ENCODE peak calls at places on chromosomes 7 and 10, in eight cellular contexts. M is NCI-H345, Q is hepatocyte, Y is T-cell, C is SHP77, R is ELF-1, H is ACHN, S is NCI-H446. J is an unnamed sample.

GRCh38 chr7:27162930-27163775 is 2.2 kb downstream of the HOXA9 start:
- DNase-seq in C (no peak), M (no peak), Q (no peak), S (no peak), H (peak), R (no peak), Y (no peak), J (no peak)

GRCh38 chr7:26186364-26187311 is 13.9 kb downstream of the HNRNPA2B1 start:
- DNase-seq in Q (no peak), Y (no peak), S (no peak), C (no peak), M (no peak), R (no peak), H (no peak), J (no peak)

GRCh38 chr7:54342458-54342857 is 199.7 kb upstream of the VSTM2A start:
- DNase-seq in H (no peak), Q (no peak), R (no peak), S (no peak), Y (no peak), C (no peak), M (no peak), J (no peak)

GRCh38 chr7:112283382-112283910 is 77.0 kb downstream of the ZNF277 start:
- DNase-seq in Y (no peak), M (no peak), H (no peak), R (no peak), S (no peak), C (no peak), Q (no peak), J (no peak)

GRCh38 chr7:22700559-22701002 is 26.4 kb upstream of the IL6 start:
- DNase-seq in R (no peak), Y (no peak), H (no peak), S (no peak), C (no peak), Q (no peak), M (no peak), J (no peak)

GRCh38 chr7:19369182-19369581 is 224.0 kb upstream of the FERD3L start:
- DNase-seq in C (no peak), H (no peak), R (no peak), M (no peak), Q (no peak), S (no peak), Y (no peak), J (no peak)

GRCh38 chr10:131981429-131982184 is at the start of gene BNIP3:
- DNase-seq in Q (peak), H (peak), R (peak), S (peak), Y (peak), M (peak), C (peak), J (peak)

GRCh38 chr7:4151926-4152549 is 530.1 kb upstream of the FOXK1 start:
- DNase-seq in H (no peak), M (no peak), Q (no peak), Y (no peak), S (no peak), C (no peak), R (no peak), J (no peak)

GRCh38 chr7:28405662-28406061 is 6.7 kb upstream of the CREB5 start:
- DNase-seq in Q (peak), R (no peak), C (no peak), M (no peak), H (peak), Y (no peak), S (no peak), J (no peak)

GRCh38 chr7:80770061-80770460 is 131.6 kb downstream of the CD36 start:
- DNase-seq in S (no peak), C (no peak), R (no peak), M (no peak), Y (no peak), H (no peak), Q (peak), J (no peak)

GRCh38 chr7:129401228-129401967 is 32.8 kb upstream of the STRIP2 start:
- DNase-seq in M (no peak), R (peak), S (no peak), Q (peak), C (no peak), H (peak), Y (no peak), J (no peak)

GRCh38 chr7:134907639-134908038 is 78.7 kb upstream of the AGBL3 start:
- DNase-seq in S (no peak), C (no peak), H (no peak), Y (no peak), R (no peak), M (no peak), Q (no peak), J (no peak)

GRCh38 chr7:134477954-134478353 is 19.1 kb upstream of the AKR1B1 start:
- DNase-seq in C (no peak), M (no peak), H (no peak), Q (no peak), Y (no peak), S (no peak), R (no peak), J (no peak)

GRCh38 chr7:75772081-75773077 is at the start of gene CCL26:
- DNase-seq in S (no peak), H (no peak), R (no peak), C (no peak), Q (no peak), Y (no peak), M (no peak), J (no peak)

GRCh38 chr10:8061274-8062211 is 7.1 kb downstream of the GATA3 start:
- DNase-seq in Q (no peak), C (no peak), H (no peak), S (no peak), M (no peak), R (peak), Y (no peak), J (no peak)

GRCh38 chr10:13709931-13710690 is 123.3 kb downstream of the PRPF18 start:
- DNase-seq in M (no peak), Q (no peak), Y (no peak), R (no peak), C (no peak), S (peak), H (no peak), J (no peak)

GRCh38 chr7:19060870-19061269 is 56.6 kb downstream of the TWIST1 start:
- DNase-seq in R (no peak), Q (no peak), Y (no peak), M (no peak), H (no peak), S (no peak), C (no peak), J (no peak)

GRCh38 chr10:84156768-84157167 is 16.8 kb upstream of the GPR15LG start:
- DNase-seq in Q (no peak), R (no peak), C (no peak), H (no peak), S (no peak), M (peak), Y (peak), J (no peak)

GRCh38 chr7:138029941-138030340 is 28.1 kb upstream of the CREB3L2 start:
- DNase-seq in M (no peak), C (no peak), H (no peak), R (no peak), Y (no peak), Q (peak), S (no peak), J (no peak)

GRCh38 chr10:113302062-113302461 is 250.8 kb upstream of the HABP2 start:
- DNase-seq in R (no peak), M (no peak), Y (no peak), Q (no peak), H (no peak), C (no peak), S (no peak), J (no peak)

GRCh38 chr10:132665946-132666732 is 119.8 kb downstream of the NKX6-2 start:
- DNase-seq in C (no peak), M (no peak), R (no peak), H (peak), S (no peak), Q (no peak), Y (no peak), J (no peak)

GRCh38 chr7:1704326-1705241 is 34.5 kb downstream of the ELFN1 start:
- DNase-seq in Y (no peak), R (peak), S (no peak), H (no peak), C (no peak), Q (no peak), M (no peak), J (no peak)

GRCh38 chr10:116961305-116962251 is 43.4 kb downstream of the SHTN1 start:
- DNase-seq in Y (no peak), M (peak), C (peak), Q (no peak), R (no peak), H (no peak), S (no peak), J (no peak)

GRCh38 chr7:158393926-158394625 is 193.5 kb downstream of the PTPRN2 start:
- DNase-seq in Y (no peak), R (no peak), M (no peak), H (no peak), S (no peak), C (no peak), Q (no peak), J (no peak)

GRCh38 chr7:108012499-108013430 is 9.8 kb upstream of the LAMB1 start:
- DNase-seq in M (no peak), R (no peak), C (no peak), H (peak), Q (peak), S (no peak), Y (no peak), J (no peak)

GRCh38 chr7:80185571-80185970 is 50.9 kb downstream of the GNAI1 start:
- DNase-seq in R (no peak), H (no peak), Y (no peak), S (no peak), M (no peak), C (no peak), Q (no peak), J (no peak)

GRCh38 chr7:155896531-155897263 is 84.4 kb upstream of the SHH start:
- DNase-seq in H (peak), Q (no peak), R (no peak), Y (no peak), S (no peak), M (no peak), C (no peak), J (no peak)

GRCh38 chr10:13803566-13804554 is 217.1 kb downstream of the PRPF18 start:
- DNase-seq in R (no peak), S (no peak), Y (no peak), H (no peak), Q (no peak), M (peak), C (no peak), J (no peak)

GRCh38 chr7:127446842-127447241 is 54.3 kb upstream of the ZNF800 start:
- DNase-seq in S (no peak), M (no peak), Q (no peak), H (no peak), C (no peak), Y (no peak), R (no peak), J (no peak)

GRCh38 chr10:29715296-29715695 is 80.5 kb upstream of the SVIL start:
- DNase-seq in H (no peak), R (no peak), Y (no peak), C (no peak), Q (no peak), M (no peak), S (no peak), J (no peak)